ENCODE peak calls at places on chromosome 16, in four cellular contexts. D is SK-N-SH, C is K562, O is HepG2. Z is an unnamed sample.
A peak's percentile ranks its signal among the peaks of the same experiment; 100 is the strongest.

GRCh38 chr16:21339927-21340326 is 61.8 kb upstream of the CRYM start:
- DNase-seq in O (no peak), C (no peak), D (no peak), Z (no peak)

GRCh38 chr16:9852003-9852402 is 330.2 kb downstream of the GRIN2A start:
- DNase-seq in O (no peak), D (no peak), C (no peak), Z (no peak)

GRCh38 chr16:16127469-16128116 is 95.7 kb downstream of the ABCC6 start:
- DNase-seq in D (peak; percentile 82), C (peak; percentile 85), O (peak; percentile 72), Z (peak; percentile 17)

GRCh38 chr16:50296807-50297206 is 30.5 kb downstream of the ADCY7 start:
- DNase-seq in D (no peak), C (no peak), O (no peak), Z (no peak)

GRCh38 chr16:79806757-79807156 is 206.2 kb upstream of the MAF start:
- DNase-seq in C (no peak), O (no peak), D (no peak), Z (no peak)

GRCh38 chr16:3610698-3611144 is 685 bp downstream of the SLX4 start:
- DNase-seq in C (peak; percentile 42), D (no peak), O (no peak), Z (no peak)

GRCh38 chr16:75372236-75372856 is 61.0 kb downstream of the CFDP1 start:
- DNase-seq in D (no peak), C (no peak), O (no peak), Z (no peak)

GRCh38 chr16:15031179-15031578 is 24.7 kb downstream of the NTAN1 start:
- DNase-seq in D (no peak), O (no peak), C (no peak), Z (no peak)

DNA sequence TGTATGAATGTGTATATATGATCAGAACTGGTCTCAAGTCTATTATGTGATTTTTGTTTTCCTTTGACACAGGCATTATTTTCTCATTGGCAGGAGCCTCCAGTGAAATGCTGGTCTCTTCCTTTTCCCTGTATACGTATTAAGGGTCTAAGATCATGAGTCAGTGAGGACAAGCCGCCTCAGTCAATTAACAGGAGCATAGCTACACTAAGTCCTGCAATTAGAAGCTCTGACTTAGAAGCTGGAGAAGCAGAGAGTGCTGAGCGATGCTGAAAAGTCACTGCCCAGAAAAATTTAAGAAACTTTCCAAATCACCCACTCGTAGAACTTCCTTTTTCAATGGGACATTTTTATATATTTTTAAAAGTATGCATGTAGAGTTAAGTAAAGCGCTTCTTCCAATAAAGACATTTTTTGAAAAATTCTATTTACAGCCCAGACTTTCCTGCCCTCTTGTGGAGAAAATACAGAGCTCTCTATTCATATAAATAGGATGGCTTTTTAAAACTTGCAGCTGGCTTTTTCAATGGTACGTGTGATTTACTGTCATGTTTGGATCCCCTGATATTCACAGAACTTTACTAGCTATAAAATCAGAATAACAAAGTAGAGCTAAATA is 70.1 kb upstream of the PSMD7 start:
- DNase-seq in C (peak; percentile 8), D (peak; percentile 37), O (no peak), Z (no peak)
- TF ChIP-seq YY1 in C (no peak), D (no peak), O (no peak), Z (no peak)

DNA sequence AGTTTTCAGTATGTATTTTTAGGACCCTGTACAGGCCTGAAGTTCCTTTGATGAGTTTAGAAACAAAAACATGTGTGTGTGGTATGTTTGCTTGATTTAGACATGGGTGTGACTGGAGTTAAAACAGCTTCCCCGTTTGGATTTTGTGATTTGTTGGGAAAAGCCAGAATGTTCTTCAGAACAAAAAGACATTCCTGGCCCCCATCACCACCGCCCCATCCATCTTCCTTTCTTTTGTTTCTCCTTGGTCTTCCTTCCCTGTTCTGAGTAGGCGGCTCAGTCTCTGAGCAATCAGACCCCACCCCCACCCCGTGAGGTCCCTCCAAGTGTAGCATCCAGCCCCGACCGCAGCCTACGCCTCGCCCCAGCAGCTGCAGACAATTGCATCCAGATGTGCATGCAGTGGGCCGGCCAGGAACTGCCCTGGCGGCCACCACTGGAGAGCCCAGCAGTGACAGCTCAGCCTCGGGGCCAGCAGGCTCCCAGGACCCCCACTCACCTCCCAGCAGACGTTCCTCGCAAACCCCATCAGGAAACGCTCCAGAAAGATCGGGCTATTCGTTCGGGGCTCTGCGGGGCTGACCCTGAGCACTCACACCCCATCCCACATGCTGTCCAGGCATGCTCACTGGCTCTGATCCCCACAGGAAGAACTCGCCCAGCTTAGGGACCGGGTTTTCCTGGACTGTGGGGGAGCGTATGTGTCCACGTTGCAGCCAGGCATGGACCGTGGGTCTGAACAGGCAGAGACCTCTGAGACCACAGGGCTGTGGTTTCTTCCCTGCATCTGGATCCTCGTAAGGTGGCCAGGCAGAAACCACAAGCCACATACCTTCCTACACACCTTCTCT is 99.8 kb upstream of the CDH5 start:
- DNase-seq in C (no peak), O (no peak), D (peak; percentile 87), Z (no peak)
- TF ChIP-seq NFIC in C (no peak), O (no peak), D (no peak), Z (no peak)

DNA sequence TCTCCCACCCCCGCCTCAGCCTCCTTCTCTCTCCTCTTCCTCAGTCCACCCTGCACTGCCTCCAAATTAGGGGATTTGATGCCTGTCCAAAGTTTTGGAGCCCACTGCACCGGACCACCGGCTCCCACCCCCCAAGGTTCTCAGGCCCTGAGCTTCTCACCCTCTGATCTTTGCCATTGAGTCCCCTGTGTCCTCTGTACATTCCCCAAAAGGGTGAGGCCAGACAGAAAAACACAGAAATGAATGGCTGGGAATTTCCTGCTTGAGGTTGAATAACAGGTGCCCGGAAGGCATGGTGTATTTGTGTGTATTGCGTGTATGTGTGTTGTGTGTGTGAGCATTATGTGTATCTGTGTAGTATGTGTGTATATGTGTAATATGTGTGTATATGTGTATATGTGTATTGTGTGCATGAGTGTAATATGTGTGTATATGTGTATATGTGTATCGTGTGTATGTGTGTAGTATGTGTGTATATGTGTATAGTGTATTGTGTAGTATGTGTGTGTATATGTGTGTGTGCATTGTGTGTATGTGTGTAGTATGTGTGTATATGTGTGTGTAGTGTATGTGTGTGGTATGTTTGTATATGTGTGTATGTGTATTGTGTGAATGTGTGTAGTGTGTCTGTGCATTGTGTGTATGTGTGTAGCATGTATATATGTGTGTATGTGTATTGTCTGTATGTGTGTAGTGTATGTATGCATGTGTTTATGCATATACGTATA is 16.0 kb upstream of the CCL17 start:
- DNase-seq in D (no peak), O (no peak), C (no peak), Z (peak; percentile 62)
- TF ChIP-seq YY1 in D (no peak), O (no peak), C (no peak), Z (no peak)

GRCh38 chr16:68257906-68258800 is 6.2 kb upstream of the SLC7A6 start:
- DNase-seq in D (no peak), O (peak; percentile 95), C (no peak), Z (no peak)
- TF ChIP-seq NFIC in D (no peak), O (no peak), C (no peak), Z (no peak)

GRCh38 chr16:89159174-89159849 is 12.2 kb upstream of the CDH15 start:
- DNase-seq in O (peak; percentile 57), D (no peak), C (no peak), Z (no peak)
- TF ChIP-seq YY1 in O (no peak), D (no peak), C (no peak), Z (no peak)

GRCh38 chr16:87321336-87322107 is 4.3 kb upstream of the C16orf95 start:
- DNase-seq in C (no peak), O (no peak), D (no peak), Z (no peak)
- TF ChIP-seq NFIC in C (no peak), O (no peak), D (no peak), Z (no peak)